ENCODE peak calls at places on chromosomes 1 and 21, in ten cellular contexts. One of them, this sample, is unnamed.

GRCh38 chr1:231679109-231679508 is 52.5 kb downstream of the DISC1 start:
- DNase-seq in psoas muscle: no peak
- DNase-seq in prostate gland: no peak
- DNase-seq in cardiac fibroblast: no peak
- DNase-seq in heart left ventricle: no peak
- DNase-seq in dorsolateral prefrontal cortex: no peak
- DNase-seq in stomach: no peak
- DNase-seq in suprapubic skin: no peak
- DNase-seq in keratinocyte: no peak
- DNase-seq in right lobe of liver: no peak
- DNase-seq in this sample: no peak

GRCh38 chr1:222784371-222784770 is 30.5 kb upstream of the DISP1 start:
- DNase-seq in prostate gland: no peak
- DNase-seq in dorsolateral prefrontal cortex: no peak
- DNase-seq in suprapubic skin: no peak
- DNase-seq in keratinocyte: no peak
- DNase-seq in heart left ventricle: no peak
- DNase-seq in psoas muscle: no peak
- DNase-seq in right lobe of liver: no peak
- DNase-seq in stomach: no peak
- DNase-seq in cardiac fibroblast: no peak
- DNase-seq in this sample: no peak

GRCh38 chr1:82899017-82899416 is 1098.3 kb downstream of the ADGRL2 start:
- DNase-seq in heart left ventricle: no peak
- DNase-seq in cardiac fibroblast: no peak
- DNase-seq in stomach: no peak
- DNase-seq in psoas muscle: no peak
- DNase-seq in dorsolateral prefrontal cortex: no peak
- DNase-seq in prostate gland: no peak
- DNase-seq in right lobe of liver: no peak
- DNase-seq in keratinocyte: no peak
- DNase-seq in suprapubic skin: no peak
- DNase-seq in this sample: no peak

GRCh38 chr1:31435471-31436409 is 22.7 kb downstream of the SERINC2 start:
- DNase-seq in keratinocyte: no peak
- DNase-seq in psoas muscle: no peak
- DNase-seq in cardiac fibroblast: no peak
- DNase-seq in stomach: peak
- DNase-seq in suprapubic skin: peak
- DNase-seq in dorsolateral prefrontal cortex: no peak
- DNase-seq in prostate gland: no peak
- DNase-seq in heart left ventricle: no peak
- DNase-seq in right lobe of liver: no peak
- DNase-seq in this sample: no peak

GRCh38 chr1:208775841-208776240 is 531.7 kb upstream of the PLXNA2 start:
- DNase-seq in keratinocyte: no peak
- DNase-seq in stomach: no peak
- DNase-seq in suprapubic skin: no peak
- DNase-seq in cardiac fibroblast: no peak
- DNase-seq in right lobe of liver: no peak
- DNase-seq in dorsolateral prefrontal cortex: no peak
- DNase-seq in heart left ventricle: no peak
- DNase-seq in psoas muscle: no peak
- DNase-seq in prostate gland: no peak
- DNase-seq in this sample: no peak

GRCh38 chr1:5670590-5671350 is 321.5 kb downstream of the NPHP4 start:
- DNase-seq in stomach: no peak
- DNase-seq in heart left ventricle: no peak
- DNase-seq in cardiac fibroblast: no peak
- DNase-seq in dorsolateral prefrontal cortex: no peak
- DNase-seq in prostate gland: no peak
- DNase-seq in psoas muscle: no peak
- DNase-seq in keratinocyte: no peak
- DNase-seq in suprapubic skin: no peak
- DNase-seq in right lobe of liver: no peak
- DNase-seq in this sample: no peak

GRCh38 chr1:10225573-10225972 is 15.2 kb downstream of the KIF1B start:
- DNase-seq in prostate gland: no peak
- DNase-seq in dorsolateral prefrontal cortex: no peak
- DNase-seq in heart left ventricle: no peak
- DNase-seq in suprapubic skin: no peak
- DNase-seq in keratinocyte: no peak
- DNase-seq in right lobe of liver: no peak
- DNase-seq in psoas muscle: no peak
- DNase-seq in cardiac fibroblast: no peak
- DNase-seq in stomach: no peak
- DNase-seq in this sample: no peak

GRCh38 chr1:40781614-40781971 is 2.0 kb upstream of the KCNQ4 start:
- DNase-seq in suprapubic skin: no peak
- DNase-seq in heart left ventricle: no peak
- DNase-seq in stomach: no peak
- DNase-seq in dorsolateral prefrontal cortex: no peak
- DNase-seq in psoas muscle: no peak
- DNase-seq in prostate gland: no peak
- DNase-seq in cardiac fibroblast: no peak
- DNase-seq in keratinocyte: no peak
- DNase-seq in right lobe of liver: no peak
- DNase-seq in this sample: no peak

GRCh38 chr1:228455715-228456114 is 31.5 kb upstream of the RNF187 start:
- DNase-seq in keratinocyte: no peak
- DNase-seq in suprapubic skin: no peak
- DNase-seq in heart left ventricle: no peak
- DNase-seq in psoas muscle: no peak
- DNase-seq in dorsolateral prefrontal cortex: no peak
- DNase-seq in cardiac fibroblast: peak
- DNase-seq in stomach: no peak
- DNase-seq in prostate gland: no peak
- DNase-seq in right lobe of liver: no peak
- DNase-seq in this sample: peak

GRCh38 chr1:228457017-228457395 is 30.2 kb upstream of the RNF187 start:
- DNase-seq in cardiac fibroblast: no peak
- DNase-seq in psoas muscle: no peak
- DNase-seq in dorsolateral prefrontal cortex: no peak
- DNase-seq in keratinocyte: no peak
- DNase-seq in right lobe of liver: no peak
- DNase-seq in suprapubic skin: no peak
- DNase-seq in prostate gland: no peak
- DNase-seq in stomach: no peak
- DNase-seq in heart left ventricle: no peak
- DNase-seq in this sample: no peak

GRCh38 chr1:228456252-228457016 is 30.7 kb upstream of the RNF187 start:
- DNase-seq in suprapubic skin: no peak
- DNase-seq in keratinocyte: no peak
- DNase-seq in right lobe of liver: no peak
- DNase-seq in heart left ventricle: no peak
- DNase-seq in prostate gland: no peak
- DNase-seq in psoas muscle: no peak
- DNase-seq in dorsolateral prefrontal cortex: no peak
- DNase-seq in stomach: no peak
- DNase-seq in cardiac fibroblast: no peak
- DNase-seq in this sample: no peak

GRCh38 chr1:228459091-228459993 is 27.8 kb upstream of the RNF187 start:
- DNase-seq in heart left ventricle: peak
- DNase-seq in prostate gland: no peak
- DNase-seq in right lobe of liver: no peak
- DNase-seq in suprapubic skin: peak
- DNase-seq in cardiac fibroblast: peak
- DNase-seq in stomach: peak
- DNase-seq in keratinocyte: no peak
- DNase-seq in psoas muscle: peak
- DNase-seq in dorsolateral prefrontal cortex: peak
- DNase-seq in this sample: peak

DNA sequence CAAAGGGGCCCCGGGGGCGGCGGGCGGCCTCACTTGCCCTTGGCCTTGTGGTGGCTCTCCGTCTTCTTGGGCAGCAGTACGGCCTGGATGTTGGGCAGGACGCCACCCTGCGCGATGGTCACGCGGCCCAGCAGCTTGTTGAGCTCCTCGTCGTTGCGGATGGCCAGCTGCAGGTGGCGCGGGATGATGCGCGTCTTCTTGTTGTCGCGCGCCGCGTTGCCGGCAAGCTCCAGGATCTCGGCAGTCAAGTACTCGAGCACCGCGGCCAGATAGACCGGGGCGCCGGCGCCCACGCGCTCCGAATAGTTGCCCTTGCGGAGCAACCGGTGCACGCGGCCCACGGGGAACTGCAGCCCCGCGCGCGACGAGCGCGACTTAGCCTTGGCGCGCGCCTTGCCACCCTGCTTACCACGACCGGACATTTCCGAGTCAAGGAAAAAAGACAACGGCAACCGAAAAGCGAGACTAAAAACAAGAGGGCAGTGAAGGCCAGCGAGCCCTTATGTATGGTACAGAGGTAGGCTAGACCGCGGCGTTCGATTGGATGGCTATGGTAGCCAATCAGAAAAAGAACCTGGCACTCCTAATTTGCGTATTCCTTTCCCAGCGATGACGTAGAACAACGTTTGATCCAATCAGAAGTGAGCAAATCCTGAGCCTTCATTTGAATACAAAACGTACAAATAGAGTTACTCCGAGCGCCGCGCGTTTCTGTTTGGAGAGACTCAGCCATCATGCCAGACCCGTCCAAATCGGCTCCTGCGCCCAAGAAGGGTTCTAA is 29.6 kb upstream of the RNF187 start:
- DNase-seq in cardiac fibroblast: peak
- DNase-seq in dorsolateral prefrontal cortex: peak
- DNase-seq in suprapubic skin: peak
- DNase-seq in stomach: peak
- DNase-seq in psoas muscle: peak
- DNase-seq in right lobe of liver: peak
- DNase-seq in heart left ventricle: peak
- DNase-seq in prostate gland: peak
- DNase-seq in keratinocyte: peak
- DNase-seq in this sample: peak
- TF ChIP-seq CTCF in cardiac fibroblast: no peak
- TF ChIP-seq CTCF in dorsolateral prefrontal cortex: peak
- TF ChIP-seq CTCF in suprapubic skin: no peak
- TF ChIP-seq CTCF in stomach: no peak
- TF ChIP-seq CTCF in psoas muscle: peak
- TF ChIP-seq CTCF in right lobe of liver: no peak
- TF ChIP-seq CTCF in heart left ventricle: peak
- TF ChIP-seq CTCF in prostate gland: peak
- TF ChIP-seq CTCF in keratinocyte: peak
- TF ChIP-seq CTCF in this sample: peak

GRCh38 chr1:114033961-114034360 is 54.7 kb downstream of the OLFML3 start:
- DNase-seq in keratinocyte: no peak
- DNase-seq in dorsolateral prefrontal cortex: no peak
- DNase-seq in cardiac fibroblast: no peak
- DNase-seq in suprapubic skin: no peak
- DNase-seq in psoas muscle: no peak
- DNase-seq in heart left ventricle: no peak
- DNase-seq in right lobe of liver: no peak
- DNase-seq in stomach: no peak
- DNase-seq in prostate gland: peak
- DNase-seq in this sample: no peak

GRCh38 chr1:114032271-114033218 is 53.3 kb downstream of the OLFML3 start:
- DNase-seq in cardiac fibroblast: peak
- DNase-seq in dorsolateral prefrontal cortex: no peak
- DNase-seq in suprapubic skin: no peak
- DNase-seq in right lobe of liver: no peak
- DNase-seq in psoas muscle: no peak
- DNase-seq in keratinocyte: no peak
- DNase-seq in prostate gland: no peak
- DNase-seq in heart left ventricle: no peak
- DNase-seq in stomach: no peak
- DNase-seq in this sample: peak

GRCh38 chr1:114035304-114035700 is 56.0 kb downstream of the OLFML3 start:
- DNase-seq in right lobe of liver: no peak
- DNase-seq in prostate gland: no peak
- DNase-seq in heart left ventricle: no peak
- DNase-seq in keratinocyte: no peak
- DNase-seq in stomach: no peak
- DNase-seq in psoas muscle: no peak
- DNase-seq in cardiac fibroblast: no peak
- DNase-seq in dorsolateral prefrontal cortex: no peak
- DNase-seq in suprapubic skin: no peak
- DNase-seq in this sample: no peak

GRCh38 chr1:114033219-114033706 is 54.0 kb downstream of the OLFML3 start:
- DNase-seq in suprapubic skin: no peak
- DNase-seq in dorsolateral prefrontal cortex: no peak
- DNase-seq in cardiac fibroblast: peak
- DNase-seq in heart left ventricle: no peak
- DNase-seq in keratinocyte: no peak
- DNase-seq in prostate gland: no peak
- DNase-seq in stomach: no peak
- DNase-seq in right lobe of liver: no peak
- DNase-seq in psoas muscle: no peak
- DNase-seq in this sample: no peak

GRCh38 chr1:114034561-114035303 is 55.5 kb downstream of the OLFML3 start:
- DNase-seq in cardiac fibroblast: no peak
- DNase-seq in stomach: no peak
- DNase-seq in prostate gland: no peak
- DNase-seq in psoas muscle: no peak
- DNase-seq in heart left ventricle: no peak
- DNase-seq in suprapubic skin: no peak
- DNase-seq in right lobe of liver: no peak
- DNase-seq in dorsolateral prefrontal cortex: no peak
- DNase-seq in keratinocyte: no peak
- DNase-seq in this sample: no peak
- H3K4me3 ChIP-seq in cardiac fibroblast: no peak
- H3K4me3 ChIP-seq in stomach: no peak
- H3K4me3 ChIP-seq in prostate gland: no peak
- H3K4me3 ChIP-seq in psoas muscle: no peak
- H3K4me3 ChIP-seq in heart left ventricle: no peak
- H3K4me3 ChIP-seq in suprapubic skin: no peak
- H3K4me3 ChIP-seq in right lobe of liver: no peak
- H3K4me3 ChIP-seq in dorsolateral prefrontal cortex: no peak
- H3K4me3 ChIP-seq in keratinocyte: no peak
- H3K4me3 ChIP-seq in this sample: no peak

GRCh38 chr1:1775364-1776226 is 2.7 kb downstream of the NADK start:
- DNase-seq in stomach: no peak
- DNase-seq in cardiac fibroblast: no peak
- DNase-seq in keratinocyte: no peak
- DNase-seq in heart left ventricle: peak
- DNase-seq in dorsolateral prefrontal cortex: no peak
- DNase-seq in suprapubic skin: no peak
- DNase-seq in prostate gland: no peak
- DNase-seq in right lobe of liver: no peak
- DNase-seq in psoas muscle: no peak
- DNase-seq in this sample: no peak
- TF ChIP-seq CTCF in stomach: no peak
- TF ChIP-seq CTCF in cardiac fibroblast: no peak
- TF ChIP-seq CTCF in keratinocyte: no peak
- TF ChIP-seq CTCF in heart left ventricle: no peak
- TF ChIP-seq CTCF in dorsolateral prefrontal cortex: no peak
- TF ChIP-seq CTCF in suprapubic skin: no peak
- TF ChIP-seq CTCF in prostate gland: no peak
- TF ChIP-seq CTCF in right lobe of liver: no peak
- TF ChIP-seq CTCF in psoas muscle: no peak
- TF ChIP-seq CTCF in this sample: no peak

DNA sequence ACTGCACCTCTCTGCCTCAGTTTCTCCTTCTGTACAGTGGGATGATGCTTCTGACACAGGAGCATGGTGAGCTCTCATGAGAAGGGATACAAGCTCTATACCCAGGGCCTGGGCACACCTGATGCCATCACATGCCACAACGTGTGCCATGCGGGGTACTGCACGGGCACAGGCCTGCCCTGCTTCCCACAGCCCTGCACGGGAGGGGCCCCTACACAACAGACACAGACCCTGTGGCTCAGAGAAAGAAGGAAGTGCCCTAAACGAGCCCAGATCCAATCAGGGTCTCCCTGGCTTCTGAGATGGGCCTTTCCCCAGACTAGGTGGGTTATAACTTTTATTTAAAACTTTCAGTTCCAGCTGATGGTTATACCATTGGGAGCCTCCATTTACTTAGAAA is 24.6 kb downstream of the C2CD2 start:
- DNase-seq in right lobe of liver: no peak
- DNase-seq in heart left ventricle: no peak
- DNase-seq in cardiac fibroblast: no peak
- DNase-seq in psoas muscle: no peak
- DNase-seq in suprapubic skin: no peak
- DNase-seq in dorsolateral prefrontal cortex: no peak
- DNase-seq in prostate gland: no peak
- DNase-seq in stomach: no peak
- DNase-seq in keratinocyte: no peak
- DNase-seq in this sample: no peak
- H3K4me3 ChIP-seq in right lobe of liver: no peak
- H3K4me3 ChIP-seq in heart left ventricle: no peak
- H3K4me3 ChIP-seq in cardiac fibroblast: no peak
- H3K4me3 ChIP-seq in psoas muscle: no peak
- H3K4me3 ChIP-seq in suprapubic skin: no peak
- H3K4me3 ChIP-seq in dorsolateral prefrontal cortex: no peak
- H3K4me3 ChIP-seq in prostate gland: no peak
- H3K4me3 ChIP-seq in stomach: no peak
- H3K4me3 ChIP-seq in keratinocyte: no peak
- H3K4me3 ChIP-seq in this sample: no peak

This sample was measured in fibroblast of the aortic adventitia.